ENCODE peak calls at places on chromosome 1, in nine cellular contexts. X is cardiac fibroblast, H is DMS79, P is EL, J is Ammon's horn, N is posterior cingulate gyrus, S is small intestine, Q is AG20443, U is COR-L47. K is an unnamed sample.
A peak's percentile ranks its signal among the peaks of the same experiment; 100 is the strongest.

GRCh38 chr1:153567621-153568366 is 2.1 kb upstream of the S100A2 start:
- DNase-seq in Q (no peak), N (no peak), J (no peak), S (no peak), P (no peak), U (no peak), H (no peak), X (peak; percentile 61), K (no peak)

GRCh38 chr1:228180271-228180987 is 14.8 kb downstream of the IBA57 start:
- DNase-seq in H (no peak), P (no peak), X (no peak), Q (no peak), U (no peak), N (no peak), J (no peak), S (no peak), K (no peak)

GRCh38 chr1:209513226-209513625 is 70.3 kb upstream of the CAMK1G start:
- DNase-seq in P (peak; percentile 61), J (peak; percentile 8), N (no peak), U (peak; percentile 53), Q (peak; percentile 50), S (peak; percentile 26), H (no peak), X (peak; percentile 64), K (peak; percentile 31)

GRCh38 chr1:172951728-172952365 is 98.9 kb downstream of the TNFSF18 start:
- DNase-seq in N (no peak), S (no peak), Q (peak; percentile 20), X (peak; percentile 75), P (peak; percentile 78), H (no peak), J (no peak), U (no peak), K (no peak)

GRCh38 chr1:228956864-228957263 is 221.6 kb downstream of the RHOU start:
- DNase-seq in X (no peak), N (no peak), U (no peak), P (no peak), J (no peak), S (no peak), H (no peak), Q (no peak), K (no peak)

GRCh38 chr1:69737527-69738176 is 169.9 kb downstream of the LRRC7 start:
- DNase-seq in J (peak; percentile 78), Q (peak; percentile 54), S (peak; percentile 73), H (no peak), P (peak; percentile 59), N (no peak), U (peak; percentile 59), X (peak; percentile 86), K (no peak)

GRCh38 chr1:200302192-200302892 is 107.5 kb downstream of the ZNF281 start:
- DNase-seq in X (peak; percentile 41), N (peak; percentile 28), H (no peak), S (peak; percentile 64), Q (peak; percentile 54), P (peak; percentile 52), U (peak; percentile 46), J (peak; percentile 47), K (no peak)

GRCh38 chr1:115717541-115717940 is 51.0 kb downstream of the CASQ2 start:
- DNase-seq in Q (no peak), H (no peak), P (peak; percentile 22), N (peak; percentile 30), S (peak; percentile 42), J (peak; percentile 19), X (peak; percentile 45), U (peak; percentile 62), K (no peak)

GRCh38 chr1:53188099-53188498 is 8.5 kb upstream of the CPT2 start:
- DNase-seq in N (no peak), P (peak; percentile 37), H (no peak), Q (no peak), U (no peak), X (no peak), S (no peak), J (no peak), K (no peak)

GRCh38 chr1:85048296-85049064 is at the start of gene MCOLN3:
- DNase-seq in X (no peak), U (peak; percentile 63), S (peak; percentile 44), H (peak; percentile 51), Q (peak; percentile 52), J (no peak), P (peak; percentile 44), N (no peak), K (no peak)

GRCh38 chr1:24899581-24900485 is 30.2 kb downstream of the RUNX3 start:
- DNase-seq in P (no peak), H (no peak), N (no peak), U (no peak), X (no peak), J (no peak), S (no peak), Q (peak; percentile 9), K (no peak)

GRCh38 chr1:203038891-203039608 is 12.8 kb downstream of the PPFIA4 start:
- DNase-seq in N (peak; percentile 81), U (peak; percentile 45), H (peak; percentile 38), X (peak; percentile 72), J (peak; percentile 90), Q (peak; percentile 81), S (peak; percentile 64), P (peak; percentile 69), K (peak; percentile 86)

GRCh38 chr1:156642265-156643185 is 608 bp downstream of the BCAN start:
- DNase-seq in P (no peak), H (no peak), U (no peak), J (no peak), S (peak; percentile 49), N (no peak), X (no peak), Q (no peak), K (no peak)

GRCh38 chr1:110687244-110687643 is 12.5 kb upstream of the KCNA3 start:
- DNase-seq in U (no peak), J (no peak), X (peak; percentile 64), H (no peak), Q (no peak), S (no peak), P (peak; percentile 32), N (no peak), K (no peak)

GRCh38 chr1:21324368-21325137 is 34.3 kb upstream of the ECE1 start:
- DNase-seq in S (peak; percentile 96), U (no peak), J (no peak), P (peak; percentile 95), X (peak; percentile 96), N (no peak), Q (peak; percentile 85), H (peak; percentile 95), K (no peak)

GRCh38 chr1:71128060-71128459 is 47.2 kb upstream of the ZRANB2 start:
- DNase-seq in N (no peak), J (no peak), X (no peak), P (no peak), Q (no peak), H (no peak), U (no peak), S (no peak), K (no peak)

GRCh38 chr1:153190373-153190772 is 12.9 kb upstream of the LELP1 start:
- DNase-seq in Q (no peak), N (no peak), X (no peak), J (no peak), S (no peak), U (peak; percentile 20), H (no peak), P (no peak), K (no peak)

GRCh38 chr1:2322065-2322571 is 69.2 kb downstream of the MORN1 start:
- DNase-seq in X (peak; percentile 78), U (no peak), Q (peak; percentile 96), S (no peak), N (no peak), P (peak; percentile 77), J (peak; percentile 60), H (no peak), K (peak; percentile 64)

GRCh38 chr1:156123356-156124196 is 9.1 kb downstream of the LMNA start:
- DNase-seq in U (peak; percentile 92), N (peak; percentile 89), J (peak; percentile 96), H (peak; percentile 97), Q (peak; percentile 59), P (peak; percentile 98), X (peak; percentile 98), S (peak; percentile 96), K (no peak)

GRCh38 chr1:61887076-61887867 is 145.0 kb downstream of the PATJ start:
- DNase-seq in H (peak; percentile 71), J (no peak), P (no peak), U (peak; percentile 33), S (peak; percentile 27), X (peak; percentile 19), N (no peak), Q (no peak), K (no peak)

GRCh38 chr1:45522324-45523104 is 830 bp upstream of the PRDX1 start:
- DNase-seq in S (no peak), Q (peak; percentile 39), P (peak; percentile 52), N (no peak), X (peak; percentile 79), H (no peak), U (no peak), J (no peak), K (no peak)

GRCh38 chr1:236809133-236809532 is 14.0 kb downstream of the MTR start:
- DNase-seq in U (no peak), X (no peak), Q (no peak), J (no peak), S (no peak), P (no peak), N (no peak), H (peak; percentile 90), K (no peak)

GRCh38 chr1:70497152-70497551 is 86.1 kb downstream of the CTH start:
- DNase-seq in P (no peak), S (no peak), N (no peak), U (peak; percentile 49), X (no peak), J (no peak), Q (no peak), H (no peak), K (no peak)

GRCh38 chr1:5975133-5975880 is 16.9 kb downstream of the NPHP4 start:
- DNase-seq in X (peak; percentile 58), P (peak; percentile 40), J (peak; percentile 86), N (peak; percentile 66), H (peak; percentile 38), Q (peak; percentile 87), U (peak; percentile 28), S (peak; percentile 71), K (peak; percentile 27)

GRCh38 chr1:115771094-115771846 is 2.8 kb upstream of the CASQ2 start:
- DNase-seq in P (no peak), X (no peak), U (peak; percentile 44), N (no peak), Q (no peak), H (no peak), J (no peak), S (peak; percentile 5), K (no peak)

GRCh38 chr1:203424861-203425667 is 50.5 kb upstream of the PRELP start:
- DNase-seq in H (no peak), Q (no peak), J (no peak), X (no peak), P (no peak), N (no peak), S (no peak), U (peak; percentile 43), K (no peak)

GRCh38 chr1:17369466-17369865 is 2.5 kb upstream of the PADI6 start:
- DNase-seq in Q (peak; percentile 44), U (no peak), X (peak; percentile 70), J (no peak), S (no peak), P (peak; percentile 78), H (no peak), N (no peak), K (no peak)

GRCh38 chr1:230948301-230948700 is 30.4 kb downstream of the TTC13 start:
- DNase-seq in H (no peak), N (no peak), J (no peak), U (no peak), P (no peak), X (no peak), S (no peak), Q (no peak), K (no peak)

GRCh38 chr1:92326681-92327080 is 27.8 kb downstream of the RPAP2 start:
- DNase-seq in U (no peak), X (no peak), Q (no peak), N (no peak), S (peak; percentile 63), H (no peak), J (no peak), P (no peak), K (no peak)

GRCh38 chr1:225318706-225319575 is 108.9 kb downstream of the LBR start:
- DNase-seq in X (peak; percentile 65), P (peak; percentile 43), N (no peak), H (no peak), Q (peak; percentile 63), S (peak; percentile 59), U (no peak), J (peak; percentile 25), K (peak; percentile 20)

GRCh38 chr1:145922266-145922665 is 3.7 kb upstream of the PEX11B start:
- DNase-seq in H (no peak), N (no peak), P (no peak), X (peak; percentile 33), S (no peak), J (no peak), Q (no peak), U (no peak), K (no peak)